ENCODE peak calls at places on chromosomes 7 and 10, in four cellular contexts. P, E, N and Y are unnamed samples.

GRCh38 chr10:131743190-131744151 is 157.3 kb upstream of the PPP2R2D start:
- DNase-seq in N (no peak), P (no peak), E (no peak), Y (no peak)

GRCh38 chr7:23546897-23547572 is 15.3 kb upstream of the TRA2A start:
- DNase-seq in P (peak), E (peak), N (peak), Y (peak)

GRCh38 chr7:70321016-70321415 is 722.7 kb downstream of the AUTS2 start:
- DNase-seq in E (no peak), N (no peak), P (no peak), Y (no peak)

GRCh38 chr7:150820578-150821198 is 20.1 kb downstream of the TMEM176A start:
- DNase-seq in E (no peak), P (no peak), N (no peak), Y (no peak)

GRCh38 chr10:27448926-27449325 is 55.2 kb upstream of the RAB18 start:
- DNase-seq in N (peak), E (peak), P (no peak), Y (no peak)

GRCh38 chr7:45203947-45204445 is 46.4 kb downstream of the RAMP3 start:
- DNase-seq in P (no peak), E (peak), N (no peak), Y (no peak)

GRCh38 chr10:129161184-129161583 is 305.9 kb upstream of the MGMT start:
- DNase-seq in P (no peak), E (no peak), N (peak), Y (no peak)

GRCh38 chr10:8726666-8727065 is 672.2 kb downstream of the GATA3 start:
- DNase-seq in P (no peak), E (no peak), N (no peak), Y (no peak)

GRCh38 chr10:84537447-84537931 is 209.1 kb downstream of the CCSER2 start:
- DNase-seq in P (no peak), E (no peak), N (peak), Y (peak)

GRCh38 chr7:22834028-22834427 is 11.4 kb upstream of the TOMM7 start:
- DNase-seq in P (no peak), N (no peak), E (no peak), Y (no peak)

GRCh38 chr10:13496164-13496563 is 32.6 kb downstream of the BEND7 start:
- DNase-seq in E (no peak), P (no peak), N (no peak), Y (no peak)

GRCh38 chr10:51910596-51910995 is 211.2 kb upstream of the CSTF2T start:
- DNase-seq in N (no peak), P (no peak), E (no peak), Y (no peak)

GRCh38 chr10:78184851-78185692 is 151.4 kb downstream of the RPS24 start:
- DNase-seq in N (no peak), P (no peak), E (no peak), Y (no peak)

GRCh38 chr7:50119815-50120637 is 27.0 kb upstream of the ZPBP start:
- DNase-seq in E (no peak), P (peak), N (peak), Y (no peak)